ENCODE peak calls at places on chromosome 20, in seven cellular contexts. D is fibroblast of lung; A is cardiac muscle cell; C is transverse colon; N is psoas muscle; E is H9; F is CD4-positive, CD25-positive, alpha-beta regulatory T cell. U is an unnamed sample.

GRCh38 chr20:39670987-39671386 is 708.8 kb downstream of the DHX35 start:
- DNase-seq in D (no peak), A (no peak), C (no peak), N (no peak), E (no peak), F (no peak), U (no peak)

GRCh38 chr20:22791877-22792525 is 207.6 kb upstream of the FOXA2 start:
- DNase-seq in D (no peak), A (no peak), C (no peak), N (no peak), E (no peak), F (no peak), U (peak; percentile 79)

GRCh38 chr20:47090835-47091234 is 196.2 kb downstream of the EYA2 start:
- DNase-seq in D (no peak), A (no peak), C (no peak), N (no peak), E (no peak), F (no peak), U (no peak)

GRCh38 chr20:50049442-50050026 is 63.4 kb downstream of the UBE2V1 start:
- DNase-seq in D (no peak), A (no peak), C (no peak), N (no peak), E (no peak), F (no peak), U (no peak)

GRCh38 chr20:3815703-3816315 is 4.5 kb upstream of the AP5S1 start:
- DNase-seq in D (no peak), A (no peak), C (no peak), N (no peak), E (no peak), F (peak; percentile 87), U (no peak)

GRCh38 chr20:62752181-62752670 is 43.6 kb downstream of the NTSR1 start:
- DNase-seq in D (no peak), A (no peak), C (no peak), N (peak; percentile 8), E (no peak), F (no peak), U (no peak)

GRCh38 chr20:40880063-40880715 is 148.4 kb upstream of the TOP1 start:
- DNase-seq in D (no peak), A (no peak), C (no peak), N (no peak), E (no peak), F (no peak), U (peak; percentile 11)

GRCh38 chr20:50427740-50428462 is 82.3 kb upstream of the PTPN1 start:
- DNase-seq in D (peak; percentile 65), A (no peak), C (no peak), N (peak; percentile 76), E (no peak), F (no peak), U (peak; percentile 54)

GRCh38 chr20:31922181-31922580 is 29.7 kb downstream of the PDRG1 start:
- DNase-seq in D (no peak), A (no peak), C (no peak), N (no peak), E (no peak), F (no peak), U (no peak)

GRCh38 chr20:63508072-63508768 is 9.3 kb upstream of the EEF1A2 start:
- DNase-seq in D (no peak), A (no peak), C (no peak), N (no peak), E (no peak), F (no peak), U (no peak)

GRCh38 chr20:16397053-16397452 is 176.2 kb downstream of the KIF16B start:
- DNase-seq in D (peak; percentile 26), A (no peak), C (no peak), N (peak; percentile 54), E (no peak), F (no peak), U (no peak)

GRCh38 chr20:54746796-54747195 is 271.4 kb downstream of the DOK5 start:
- DNase-seq in D (no peak), A (no peak), C (no peak), N (no peak), E (no peak), F (no peak), U (no peak)

GRCh38 chr20:53608456-53609413 is 15.1 kb upstream of the ZNF217 start:
- DNase-seq in D (no peak), A (no peak), C (peak; percentile 52), N (no peak), E (peak; percentile 57), F (peak; percentile 24), U (peak; percentile 43)

GRCh38 chr20:2692036-2692885 is at the start of gene EBF4:
- DNase-seq in D (peak; percentile 21), A (peak; percentile 73), C (peak; percentile 47), N (peak; percentile 57), E (peak; percentile 52), F (peak; percentile 22), U (peak; percentile 18)

GRCh38 chr20:63513207-63513606 is 7.4 kb upstream of the PPDPF start:
- DNase-seq in D (no peak), A (no peak), C (no peak), N (no peak), E (no peak), F (no peak), U (no peak)

GRCh38 chr20:20130399-20130798 is 78.1 kb downstream of the CFAP61 start:
- DNase-seq in D (peak; percentile 2), A (no peak), C (no peak), N (no peak), E (no peak), F (no peak), U (peak; percentile 10)

GRCh38 chr20:59777321-59777705 is 156.1 kb downstream of the SYCP2 start:
- DNase-seq in D (no peak), A (no peak), C (peak; percentile 40), N (no peak), E (peak; percentile 8), F (no peak), U (no peak)

GRCh38 chr20:41697861-41698559 is 79.8 kb upstream of the CHD6 start:
- DNase-seq in D (peak; percentile 42), A (peak; percentile 13), C (no peak), N (no peak), E (peak; percentile 34), F (peak; percentile 46), U (peak; percentile 20)

GRCh38 chr20:21230686-21231085 is 72.4 kb upstream of the XRN2 start:
- DNase-seq in D (no peak), A (no peak), C (no peak), N (no peak), E (no peak), F (no peak), U (no peak)

GRCh38 chr20:15339264-15339663 is 1001.9 kb upstream of the FLRT3 start:
- DNase-seq in D (no peak), A (no peak), C (no peak), N (no peak), E (no peak), F (no peak), U (peak; percentile 26)

GRCh38 chr20:19310541-19310940 is 98.1 kb downstream of the SLC24A3 start:
- DNase-seq in D (no peak), A (no peak), C (no peak), N (no peak), E (no peak), F (no peak), U (no peak)

GRCh38 chr20:54606384-54606783 is 131.0 kb downstream of the DOK5 start:
- DNase-seq in D (no peak), A (no peak), C (no peak), N (no peak), E (no peak), F (no peak), U (no peak)

GRCh38 chr20:24780648-24781047 is 168.4 kb upstream of the CST7 start:
- DNase-seq in D (no peak), A (no peak), C (no peak), N (no peak), E (peak; percentile 29), F (no peak), U (no peak)
- H3K4me1 ChIP-seq in D (no peaks in the 10 kb centered on the region), A (no peaks in the 10 kb centered on the region), C (no peaks in the 10 kb centered on the region), N (no peaks in the 10 kb centered on the region), E (no peaks in the 10 kb centered on the region), F (no peaks in the 10 kb centered on the region), U (peaks cover 7% of the 10 kb centered on the region)

GRCh38 chr20:57392512-57393271 is 1.5 kb downstream of the RBM38 start:
- DNase-seq in D (no peak), A (no peak), C (peak; percentile 77), N (peak; percentile 46), E (no peak), F (peak; percentile 92), U (no peak)

GRCh38 chr20:57393321-57394086 is 2.3 kb downstream of the RBM38 start:
- DNase-seq in D (no peak), A (no peak), C (no peak), N (peak; percentile 19), E (no peak), F (no peak), U (no peak)

GRCh38 chr20:57391439-57392129 is 388 bp downstream of the RBM38 start:
- DNase-seq in D (peak; percentile 15), A (no peak), C (peak; percentile 28), N (peak; percentile 39), E (no peak), F (peak; percentile 45), U (no peak)

GRCh38 chr20:57390604-57391438 is at the start of gene RBM38:
- DNase-seq in D (peak; percentile 57), A (peak; percentile 89), C (peak; percentile 79), N (peak; percentile 77), E (peak; percentile 82), F (peak; percentile 75), U (no peak)

GRCh38 chr20:57392130-57392445 is 892 bp downstream of the RBM38 start:
- DNase-seq in D (no peak), A (no peak), C (no peak), N (no peak), E (no peak), F (peak; percentile 51), U (no peak)
- H3K4me1 ChIP-seq in D (peaks cover 3% of the 10 kb centered on the region), A (peaks cover 47% of the 10 kb centered on the region), C (peaks cover 42% of the 10 kb centered on the region), N (peaks cover 46% of the 10 kb centered on the region), E (no peaks in the 10 kb centered on the region), F (peaks cover 69% of the 10 kb centered on the region), U (peaks cover 7% of the 10 kb centered on the region)

GRCh38 chr20:60957621-60958020 is 294.4 kb upstream of the CDH4 start:
- DNase-seq in D (no peak), A (peak; percentile 12), C (no peak), N (no peak), E (no peak), F (no peak), U (no peak)

GRCh38 chr20:60961551-60961950 is 290.5 kb upstream of the CDH4 start:
- DNase-seq in D (no peak), A (no peak), C (no peak), N (no peak), E (no peak), F (no peak), U (no peak)

GRCh38 chr20:60962367-60963045 is 289.6 kb upstream of the CDH4 start:
- DNase-seq in D (no peak), A (no peak), C (no peak), N (no peak), E (no peak), F (no peak), U (no peak)

GRCh38 chr20:60960500-60960899 is 291.6 kb upstream of the CDH4 start:
- DNase-seq in D (no peak), A (no peak), C (no peak), N (no peak), E (no peak), F (no peak), U (no peak)

GRCh38 chr20:60959971-60960370 is 292.1 kb upstream of the CDH4 start:
- DNase-seq in D (no peak), A (no peak), C (no peak), N (no peak), E (no peak), F (no peak), U (no peak)
- H3K4me1 ChIP-seq in D (no peaks in the 10 kb centered on the region), A (no peaks in the 10 kb centered on the region), C (no peaks in the 10 kb centered on the region), N (no peaks in the 10 kb centered on the region), E (no peaks in the 10 kb centered on the region), F (no peaks in the 10 kb centered on the region), U (no peaks in the 10 kb centered on the region)

GRCh38 chr20:17558941-17559304 is 11.0 kb upstream of the DSTN start:
- DNase-seq in D (no peak), A (no peak), C (no peak), N (no peak), E (no peak), F (no peak), U (no peak)
- H3K4me1 ChIP-seq in D (peaks cover 16% of the 10 kb centered on the region), A (peaks cover 7% of the 10 kb centered on the region), C (peaks cover 30% of the 10 kb centered on the region), N (peaks cover 6% of the 10 kb centered on the region), E (peaks cover 10% of the 10 kb centered on the region), F (no peaks in the 10 kb centered on the region), U (peaks cover 29% of the 10 kb centered on the region)

U was measured in foreskin keratinocyte.